ENCODE peak calls at places on chromosomes 1 and 21, in eight cellular contexts. One of them, this sample, is unnamed.

GRCh38 chr1:232428781-232429530 is 201.0 kb downstream of the SIPA1L2 start:
- DNase-seq in activated naive CD8-positive, alpha-beta T cell treated with anti-CD3 and anti-CD28 coated beads for 36 hours: no peak
- DNase-seq in activated naive CD4-positive, alpha-beta T cell treated with Interleukin-2 at 50 U/mL for 16 hours: no peak
- DNase-seq in stimulated activated CD8-positive, alpha-beta memory T cell treated with anti-CD3 and anti-CD28 coated beads, Interleukin-4, amount 100 ng/mL, for 1 hour: no peak
- DNase-seq in HepG2: no peak
- DNase-seq in NCI-H1092: no peak
- DNase-seq in amygdala: no peak
- DNase-seq in GM20000: no peak
- DNase-seq in this sample: no peak

GRCh38 chr1:222018051-222018450 is 276.2 kb upstream of the DUSP10 start:
- DNase-seq in stimulated activated CD8-positive, alpha-beta memory T cell treated with anti-CD3 and anti-CD28 coated beads, Interleukin-4, amount 100 ng/mL, for 1 hour: no peak
- DNase-seq in activated naive CD8-positive, alpha-beta T cell treated with anti-CD3 and anti-CD28 coated beads for 36 hours: no peak
- DNase-seq in activated naive CD4-positive, alpha-beta T cell treated with Interleukin-2 at 50 U/mL for 16 hours: no peak
- DNase-seq in HepG2: no peak
- DNase-seq in amygdala: no peak
- DNase-seq in NCI-H1092: no peak
- DNase-seq in GM20000: no peak
- DNase-seq in this sample: no peak

GRCh38 chr1:107829083-107829771 is 135.8 kb downstream of the VAV3 start:
- DNase-seq in amygdala: no peak
- DNase-seq in stimulated activated CD8-positive, alpha-beta memory T cell treated with anti-CD3 and anti-CD28 coated beads, Interleukin-4, amount 100 ng/mL, for 1 hour: no peak
- DNase-seq in activated naive CD4-positive, alpha-beta T cell treated with Interleukin-2 at 50 U/mL for 16 hours: no peak
- DNase-seq in GM20000: no peak
- DNase-seq in NCI-H1092: no peak
- DNase-seq in activated naive CD8-positive, alpha-beta T cell treated with anti-CD3 and anti-CD28 coated beads for 36 hours: no peak
- DNase-seq in HepG2: no peak
- DNase-seq in this sample: no peak

GRCh38 chr1:238466459-238466858 is 575.7 kb upstream of the ZP4 start:
- DNase-seq in HepG2: no peak
- DNase-seq in amygdala: no peak
- DNase-seq in activated naive CD4-positive, alpha-beta T cell treated with Interleukin-2 at 50 U/mL for 16 hours: no peak
- DNase-seq in NCI-H1092: no peak
- DNase-seq in stimulated activated CD8-positive, alpha-beta memory T cell treated with anti-CD3 and anti-CD28 coated beads, Interleukin-4, amount 100 ng/mL, for 1 hour: no peak
- DNase-seq in activated naive CD8-positive, alpha-beta T cell treated with anti-CD3 and anti-CD28 coated beads for 36 hours: no peak
- DNase-seq in GM20000: no peak
- DNase-seq in this sample: no peak

GRCh38 chr1:22176258-22176657 is 33.4 kb upstream of the WNT4 start:
- DNase-seq in amygdala: no peak
- DNase-seq in HepG2: no peak
- DNase-seq in activated naive CD8-positive, alpha-beta T cell treated with anti-CD3 and anti-CD28 coated beads for 36 hours: peak
- DNase-seq in NCI-H1092: peak
- DNase-seq in GM20000: peak
- DNase-seq in activated naive CD4-positive, alpha-beta T cell treated with Interleukin-2 at 50 U/mL for 16 hours: no peak
- DNase-seq in stimulated activated CD8-positive, alpha-beta memory T cell treated with anti-CD3 and anti-CD28 coated beads, Interleukin-4, amount 100 ng/mL, for 1 hour: no peak
- DNase-seq in this sample: no peak

GRCh38 chr1:15834406-15835204 is 12.9 kb upstream of the SPEN start:
- DNase-seq in GM20000: peak
- DNase-seq in activated naive CD8-positive, alpha-beta T cell treated with anti-CD3 and anti-CD28 coated beads for 36 hours: peak
- DNase-seq in amygdala: peak
- DNase-seq in stimulated activated CD8-positive, alpha-beta memory T cell treated with anti-CD3 and anti-CD28 coated beads, Interleukin-4, amount 100 ng/mL, for 1 hour: peak
- DNase-seq in NCI-H1092: peak
- DNase-seq in activated naive CD4-positive, alpha-beta T cell treated with Interleukin-2 at 50 U/mL for 16 hours: peak
- DNase-seq in HepG2: peak
- DNase-seq in this sample: peak

GRCh38 chr1:47555307-47555706 is 117.5 kb downstream of the FOXD2 start:
- DNase-seq in activated naive CD8-positive, alpha-beta T cell treated with anti-CD3 and anti-CD28 coated beads for 36 hours: no peak
- DNase-seq in activated naive CD4-positive, alpha-beta T cell treated with Interleukin-2 at 50 U/mL for 16 hours: no peak
- DNase-seq in GM20000: no peak
- DNase-seq in HepG2: no peak
- DNase-seq in amygdala: no peak
- DNase-seq in stimulated activated CD8-positive, alpha-beta memory T cell treated with anti-CD3 and anti-CD28 coated beads, Interleukin-4, amount 100 ng/mL, for 1 hour: no peak
- DNase-seq in NCI-H1092: no peak
- DNase-seq in this sample: no peak

GRCh38 chr1:180632326-180633088 is 685 bp downstream of the XPR1 start:
- DNase-seq in amygdala: no peak
- DNase-seq in NCI-H1092: no peak
- DNase-seq in HepG2: peak
- DNase-seq in activated naive CD4-positive, alpha-beta T cell treated with Interleukin-2 at 50 U/mL for 16 hours: peak
- DNase-seq in stimulated activated CD8-positive, alpha-beta memory T cell treated with anti-CD3 and anti-CD28 coated beads, Interleukin-4, amount 100 ng/mL, for 1 hour: peak
- DNase-seq in GM20000: peak
- DNase-seq in activated naive CD8-positive, alpha-beta T cell treated with anti-CD3 and anti-CD28 coated beads for 36 hours: peak
- DNase-seq in this sample: no peak

GRCh38 chr21:21003701-21004100 is 5.5 kb downstream of the NCAM2 start:
- DNase-seq in activated naive CD8-positive, alpha-beta T cell treated with anti-CD3 and anti-CD28 coated beads for 36 hours: no peak
- DNase-seq in stimulated activated CD8-positive, alpha-beta memory T cell treated with anti-CD3 and anti-CD28 coated beads, Interleukin-4, amount 100 ng/mL, for 1 hour: no peak
- DNase-seq in GM20000: no peak
- DNase-seq in NCI-H1092: peak
- DNase-seq in amygdala: no peak
- DNase-seq in activated naive CD4-positive, alpha-beta T cell treated with Interleukin-2 at 50 U/mL for 16 hours: no peak
- DNase-seq in HepG2: peak
- DNase-seq in this sample: no peak

GRCh38 chr1:90501281-90501680 is 215.8 kb downstream of the BARHL2 start:
- DNase-seq in amygdala: no peak
- DNase-seq in activated naive CD8-positive, alpha-beta T cell treated with anti-CD3 and anti-CD28 coated beads for 36 hours: no peak
- DNase-seq in GM20000: no peak
- DNase-seq in NCI-H1092: no peak
- DNase-seq in activated naive CD4-positive, alpha-beta T cell treated with Interleukin-2 at 50 U/mL for 16 hours: no peak
- DNase-seq in HepG2: no peak
- DNase-seq in stimulated activated CD8-positive, alpha-beta memory T cell treated with anti-CD3 and anti-CD28 coated beads, Interleukin-4, amount 100 ng/mL, for 1 hour: no peak
- DNase-seq in this sample: no peak

GRCh38 chr1:41412748-41413147 is 51.5 kb downstream of the FOXO6 start:
- DNase-seq in GM20000: no peak
- DNase-seq in amygdala: no peak
- DNase-seq in activated naive CD8-positive, alpha-beta T cell treated with anti-CD3 and anti-CD28 coated beads for 36 hours: no peak
- DNase-seq in NCI-H1092: no peak
- DNase-seq in HepG2: peak
- DNase-seq in activated naive CD4-positive, alpha-beta T cell treated with Interleukin-2 at 50 U/mL for 16 hours: no peak
- DNase-seq in stimulated activated CD8-positive, alpha-beta memory T cell treated with anti-CD3 and anti-CD28 coated beads, Interleukin-4, amount 100 ng/mL, for 1 hour: no peak
- DNase-seq in this sample: no peak

GRCh38 chr1:155062702-155063411 is 683 bp upstream of the EFNA4 start:
- DNase-seq in stimulated activated CD8-positive, alpha-beta memory T cell treated with anti-CD3 and anti-CD28 coated beads, Interleukin-4, amount 100 ng/mL, for 1 hour: peak
- DNase-seq in HepG2: peak
- DNase-seq in activated naive CD8-positive, alpha-beta T cell treated with anti-CD3 and anti-CD28 coated beads for 36 hours: peak
- DNase-seq in activated naive CD4-positive, alpha-beta T cell treated with Interleukin-2 at 50 U/mL for 16 hours: peak
- DNase-seq in amygdala: no peak
- DNase-seq in NCI-H1092: peak
- DNase-seq in GM20000: peak
- DNase-seq in this sample: no peak

GRCh38 chr1:223001653-223002634 is 141.1 kb downstream of the TLR5 start:
- DNase-seq in stimulated activated CD8-positive, alpha-beta memory T cell treated with anti-CD3 and anti-CD28 coated beads, Interleukin-4, amount 100 ng/mL, for 1 hour: no peak
- DNase-seq in activated naive CD4-positive, alpha-beta T cell treated with Interleukin-2 at 50 U/mL for 16 hours: no peak
- DNase-seq in activated naive CD8-positive, alpha-beta T cell treated with anti-CD3 and anti-CD28 coated beads for 36 hours: no peak
- DNase-seq in amygdala: no peak
- DNase-seq in HepG2: no peak
- DNase-seq in GM20000: no peak
- DNase-seq in NCI-H1092: no peak
- DNase-seq in this sample: no peak

GRCh38 chr1:171898956-171899355 is 57.7 kb downstream of the DNM3 start:
- DNase-seq in activated naive CD8-positive, alpha-beta T cell treated with anti-CD3 and anti-CD28 coated beads for 36 hours: no peak
- DNase-seq in amygdala: peak
- DNase-seq in NCI-H1092: peak
- DNase-seq in stimulated activated CD8-positive, alpha-beta memory T cell treated with anti-CD3 and anti-CD28 coated beads, Interleukin-4, amount 100 ng/mL, for 1 hour: no peak
- DNase-seq in activated naive CD4-positive, alpha-beta T cell treated with Interleukin-2 at 50 U/mL for 16 hours: no peak
- DNase-seq in HepG2: no peak
- DNase-seq in GM20000: no peak
- DNase-seq in this sample: no peak

GRCh38 chr1:53413175-53414001 is 45.8 kb upstream of the DMRTB1 start:
- DNase-seq in stimulated activated CD8-positive, alpha-beta memory T cell treated with anti-CD3 and anti-CD28 coated beads, Interleukin-4, amount 100 ng/mL, for 1 hour: peak
- DNase-seq in HepG2: peak
- DNase-seq in amygdala: no peak
- DNase-seq in NCI-H1092: no peak
- DNase-seq in GM20000: no peak
- DNase-seq in activated naive CD4-positive, alpha-beta T cell treated with Interleukin-2 at 50 U/mL for 16 hours: peak
- DNase-seq in activated naive CD8-positive, alpha-beta T cell treated with anti-CD3 and anti-CD28 coated beads for 36 hours: peak
- DNase-seq in this sample: no peak

GRCh38 chr1:15153842-15154479 is 414 bp downstream of the TMEM51 start:
- DNase-seq in HepG2: no peak
- DNase-seq in activated naive CD8-positive, alpha-beta T cell treated with anti-CD3 and anti-CD28 coated beads for 36 hours: peak
- DNase-seq in activated naive CD4-positive, alpha-beta T cell treated with Interleukin-2 at 50 U/mL for 16 hours: peak
- DNase-seq in NCI-H1092: peak
- DNase-seq in stimulated activated CD8-positive, alpha-beta memory T cell treated with anti-CD3 and anti-CD28 coated beads, Interleukin-4, amount 100 ng/mL, for 1 hour: no peak
- DNase-seq in GM20000: peak
- DNase-seq in amygdala: peak
- DNase-seq in this sample: no peak

GRCh38 chr1:178774263-178774662 is 49.2 kb downstream of the RALGPS2 start:
- DNase-seq in stimulated activated CD8-positive, alpha-beta memory T cell treated with anti-CD3 and anti-CD28 coated beads, Interleukin-4, amount 100 ng/mL, for 1 hour: no peak
- DNase-seq in activated naive CD8-positive, alpha-beta T cell treated with anti-CD3 and anti-CD28 coated beads for 36 hours: no peak
- DNase-seq in amygdala: no peak
- DNase-seq in NCI-H1092: peak
- DNase-seq in HepG2: peak
- DNase-seq in activated naive CD4-positive, alpha-beta T cell treated with Interleukin-2 at 50 U/mL for 16 hours: no peak
- DNase-seq in GM20000: no peak
- DNase-seq in this sample: no peak

GRCh38 chr21:42411197-42411869 is 7.6 kb downstream of the UBASH3A start:
- DNase-seq in stimulated activated CD8-positive, alpha-beta memory T cell treated with anti-CD3 and anti-CD28 coated beads, Interleukin-4, amount 100 ng/mL, for 1 hour: no peak
- DNase-seq in amygdala: no peak
- DNase-seq in HepG2: peak
- DNase-seq in activated naive CD4-positive, alpha-beta T cell treated with Interleukin-2 at 50 U/mL for 16 hours: peak
- DNase-seq in NCI-H1092: no peak
- DNase-seq in GM20000: no peak
- DNase-seq in activated naive CD8-positive, alpha-beta T cell treated with anti-CD3 and anti-CD28 coated beads for 36 hours: peak
- DNase-seq in this sample: no peak

GRCh38 chr1:32665915-32666314 is 14.9 kb downstream of the RBBP4 start:
- DNase-seq in activated naive CD8-positive, alpha-beta T cell treated with anti-CD3 and anti-CD28 coated beads for 36 hours: no peak
- DNase-seq in GM20000: no peak
- DNase-seq in amygdala: no peak
- DNase-seq in NCI-H1092: no peak
- DNase-seq in activated naive CD4-positive, alpha-beta T cell treated with Interleukin-2 at 50 U/mL for 16 hours: no peak
- DNase-seq in stimulated activated CD8-positive, alpha-beta memory T cell treated with anti-CD3 and anti-CD28 coated beads, Interleukin-4, amount 100 ng/mL, for 1 hour: no peak
- DNase-seq in HepG2: no peak
- DNase-seq in this sample: no peak

GRCh38 chr1:33326690-33327300 is 5.9 kb upstream of the A3GALT2 start:
- DNase-seq in activated naive CD8-positive, alpha-beta T cell treated with anti-CD3 and anti-CD28 coated beads for 36 hours: no peak
- DNase-seq in NCI-H1092: no peak
- DNase-seq in activated naive CD4-positive, alpha-beta T cell treated with Interleukin-2 at 50 U/mL for 16 hours: no peak
- DNase-seq in stimulated activated CD8-positive, alpha-beta memory T cell treated with anti-CD3 and anti-CD28 coated beads, Interleukin-4, amount 100 ng/mL, for 1 hour: no peak
- DNase-seq in GM20000: no peak
- DNase-seq in amygdala: no peak
- DNase-seq in HepG2: no peak
- DNase-seq in this sample: no peak

GRCh38 chr1:84939151-84939550 is 46.1 kb upstream of the LPAR3 start:
- DNase-seq in activated naive CD4-positive, alpha-beta T cell treated with Interleukin-2 at 50 U/mL for 16 hours: no peak
- DNase-seq in NCI-H1092: no peak
- DNase-seq in HepG2: no peak
- DNase-seq in activated naive CD8-positive, alpha-beta T cell treated with anti-CD3 and anti-CD28 coated beads for 36 hours: no peak
- DNase-seq in stimulated activated CD8-positive, alpha-beta memory T cell treated with anti-CD3 and anti-CD28 coated beads, Interleukin-4, amount 100 ng/mL, for 1 hour: no peak
- DNase-seq in GM20000: no peak
- DNase-seq in amygdala: no peak
- DNase-seq in this sample: no peak

GRCh38 chr1:67190410-67190809 is 24.2 kb downstream of the IL23R start:
- DNase-seq in activated naive CD4-positive, alpha-beta T cell treated with Interleukin-2 at 50 U/mL for 16 hours: no peak
- DNase-seq in NCI-H1092: no peak
- DNase-seq in amygdala: no peak
- DNase-seq in stimulated activated CD8-positive, alpha-beta memory T cell treated with anti-CD3 and anti-CD28 coated beads, Interleukin-4, amount 100 ng/mL, for 1 hour: no peak
- DNase-seq in HepG2: no peak
- DNase-seq in GM20000: no peak
- DNase-seq in activated naive CD8-positive, alpha-beta T cell treated with anti-CD3 and anti-CD28 coated beads for 36 hours: no peak
- DNase-seq in this sample: no peak

This sample was measured in right atrium auricular region.